ENCODE peak calls at places on chromosomes 16 and 17, in nine cellular contexts. One of them, this sample, is unnamed.

GRCh38 chr17:66829883-66830282 is 5.0 kb upstream of the CACNG5 start:
- DNase-seq in body of pancreas: peak
- DNase-seq in right lobe of liver: no peak
- DNase-seq in GM23338: peak
- DNase-seq in pancreas: no peak
- DNase-seq in CD8-positive, alpha-beta T cell: no peak
- DNase-seq in mammary epithelial cell: no peak
- DNase-seq in cardiac muscle cell: peak
- DNase-seq in heart right ventricle: no peak
- DNase-seq in this sample: no peak

GRCh38 chr17:43360376-43360738 is 38.4 kb upstream of the ARL4D start:
- DNase-seq in body of pancreas: peak
- DNase-seq in CD8-positive, alpha-beta T cell: peak
- DNase-seq in pancreas: no peak
- DNase-seq in heart right ventricle: no peak
- DNase-seq in GM23338: no peak
- DNase-seq in right lobe of liver: no peak
- DNase-seq in cardiac muscle cell: no peak
- DNase-seq in mammary epithelial cell: no peak
- DNase-seq in this sample: peak

GRCh38 chr17:37802712-37803416 is 58.0 kb upstream of the HNF1B start:
- DNase-seq in mammary epithelial cell: no peak
- DNase-seq in pancreas: no peak
- DNase-seq in GM23338: no peak
- DNase-seq in heart right ventricle: no peak
- DNase-seq in CD8-positive, alpha-beta T cell: no peak
- DNase-seq in cardiac muscle cell: no peak
- DNase-seq in body of pancreas: peak
- DNase-seq in right lobe of liver: peak
- DNase-seq in this sample: no peak

GRCh38 chr16:61412562-61412961 is 623.7 kb downstream of the CDH8 start:
- DNase-seq in cardiac muscle cell: no peak
- DNase-seq in CD8-positive, alpha-beta T cell: no peak
- DNase-seq in right lobe of liver: no peak
- DNase-seq in heart right ventricle: no peak
- DNase-seq in mammary epithelial cell: no peak
- DNase-seq in body of pancreas: no peak
- DNase-seq in pancreas: no peak
- DNase-seq in GM23338: no peak
- DNase-seq in this sample: no peak

GRCh38 chr17:72588961-72589360 is 468.1 kb downstream of the SOX9 start:
- DNase-seq in CD8-positive, alpha-beta T cell: no peak
- DNase-seq in GM23338: no peak
- DNase-seq in heart right ventricle: no peak
- DNase-seq in pancreas: peak
- DNase-seq in body of pancreas: peak
- DNase-seq in mammary epithelial cell: peak
- DNase-seq in right lobe of liver: no peak
- DNase-seq in cardiac muscle cell: no peak
- DNase-seq in this sample: no peak

GRCh38 chr17:67053438-67054000 is 9.2 kb downstream of the CACNG1 start:
- DNase-seq in heart right ventricle: no peak
- DNase-seq in body of pancreas: no peak
- DNase-seq in right lobe of liver: no peak
- DNase-seq in cardiac muscle cell: no peak
- DNase-seq in pancreas: no peak
- DNase-seq in mammary epithelial cell: no peak
- DNase-seq in CD8-positive, alpha-beta T cell: no peak
- DNase-seq in GM23338: no peak
- DNase-seq in this sample: no peak

GRCh38 chr16:89287777-89288576 is 70.5 kb downstream of the ZNF778 start:
- DNase-seq in heart right ventricle: no peak
- DNase-seq in GM23338: no peak
- DNase-seq in cardiac muscle cell: no peak
- DNase-seq in pancreas: no peak
- DNase-seq in body of pancreas: no peak
- DNase-seq in mammary epithelial cell: no peak
- DNase-seq in CD8-positive, alpha-beta T cell: no peak
- DNase-seq in right lobe of liver: no peak
- DNase-seq in this sample: no peak

GRCh38 chr16:68781784-68782183 is 44.7 kb downstream of the CDH1 start:
- DNase-seq in right lobe of liver: no peak
- DNase-seq in mammary epithelial cell: no peak
- DNase-seq in GM23338: no peak
- DNase-seq in cardiac muscle cell: no peak
- DNase-seq in pancreas: no peak
- DNase-seq in body of pancreas: no peak
- DNase-seq in CD8-positive, alpha-beta T cell: no peak
- DNase-seq in heart right ventricle: no peak
- DNase-seq in this sample: no peak

GRCh38 chr17:82716383-82717181 is at the start of gene FN3KRP:
- DNase-seq in cardiac muscle cell: peak
- DNase-seq in heart right ventricle: peak
- DNase-seq in mammary epithelial cell: peak
- DNase-seq in GM23338: peak
- DNase-seq in CD8-positive, alpha-beta T cell: peak
- DNase-seq in right lobe of liver: peak
- DNase-seq in body of pancreas: peak
- DNase-seq in pancreas: peak
- DNase-seq in this sample: peak

DNA sequence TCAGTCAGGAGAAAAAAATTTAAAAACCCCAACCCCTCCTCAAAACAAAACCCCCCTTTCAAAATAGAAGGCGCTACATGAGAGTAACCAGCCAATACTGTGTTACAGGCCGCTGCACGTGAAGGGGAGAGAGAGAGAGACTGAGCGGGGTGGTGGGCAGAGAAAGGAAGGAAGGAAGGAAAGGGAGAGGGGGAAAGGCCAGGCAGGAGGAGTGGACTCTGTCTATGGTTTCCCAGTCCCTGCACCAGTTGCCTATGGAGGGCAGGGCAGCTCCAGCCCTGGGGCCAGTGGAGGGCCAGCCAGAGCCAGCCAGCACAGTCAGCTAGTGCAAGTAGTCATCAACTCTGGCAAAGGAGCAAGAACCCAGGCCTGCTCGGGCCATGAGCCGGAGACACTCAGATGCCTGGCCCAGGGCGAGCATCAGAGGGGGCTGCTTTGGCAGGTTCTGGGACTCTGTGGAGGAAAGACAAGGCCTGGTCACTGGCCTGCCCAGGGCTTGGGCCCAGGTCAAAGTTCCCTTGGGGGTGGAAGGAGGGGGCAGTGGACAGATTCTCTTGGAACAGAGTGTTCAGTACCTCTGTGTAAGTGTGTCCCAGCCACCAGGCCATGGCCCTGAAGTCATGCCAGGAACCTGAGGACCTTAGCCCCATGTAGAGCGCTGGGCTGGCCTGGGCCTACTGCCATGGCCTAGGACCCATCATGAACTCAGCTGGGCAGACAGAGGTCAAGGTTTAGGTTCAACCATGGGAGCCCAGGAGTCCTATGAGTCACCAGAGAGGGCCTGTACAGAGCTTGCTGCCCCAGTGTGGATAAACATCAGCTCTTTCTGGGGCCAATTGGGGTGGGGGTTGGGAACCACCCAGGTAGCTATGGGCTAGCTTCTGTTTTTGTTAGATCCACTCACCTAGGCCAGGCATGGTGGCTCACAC is 7.3 kb upstream of the GFOD2 start:
- DNase-seq in cardiac muscle cell: no peak
- DNase-seq in body of pancreas: no peak
- DNase-seq in heart right ventricle: no peak
- DNase-seq in mammary epithelial cell: no peak
- DNase-seq in right lobe of liver: peak
- DNase-seq in pancreas: no peak
- DNase-seq in GM23338: no peak
- DNase-seq in CD8-positive, alpha-beta T cell: no peak
- DNase-seq in this sample: no peak
- TF ChIP-seq CTCF in cardiac muscle cell: no peak
- TF ChIP-seq CTCF in body of pancreas: no peak
- TF ChIP-seq CTCF in heart right ventricle: no peak
- TF ChIP-seq CTCF in mammary epithelial cell: no peak
- TF ChIP-seq CTCF in right lobe of liver: no peak
- TF ChIP-seq CTCF in pancreas: no peak
- TF ChIP-seq CTCF in GM23338: no peak
- TF ChIP-seq CTCF in CD8-positive, alpha-beta T cell: no peak
- TF ChIP-seq CTCF in this sample: no peak

GRCh38 chr16:57848181-57848580 is 45.9 kb upstream of the KIFC3 start:
- DNase-seq in CD8-positive, alpha-beta T cell: no peak
- DNase-seq in heart right ventricle: no peak
- DNase-seq in cardiac muscle cell: no peak
- DNase-seq in body of pancreas: no peak
- DNase-seq in right lobe of liver: no peak
- DNase-seq in mammary epithelial cell: no peak
- DNase-seq in GM23338: no peak
- DNase-seq in pancreas: no peak
- DNase-seq in this sample: no peak

GRCh38 chr16:57855188-57855587 is 52.9 kb upstream of the KIFC3 start:
- DNase-seq in CD8-positive, alpha-beta T cell: no peak
- DNase-seq in body of pancreas: no peak
- DNase-seq in cardiac muscle cell: no peak
- DNase-seq in pancreas: no peak
- DNase-seq in GM23338: no peak
- DNase-seq in heart right ventricle: no peak
- DNase-seq in mammary epithelial cell: no peak
- DNase-seq in right lobe of liver: no peak
- DNase-seq in this sample: no peak

GRCh38 chr16:57852189-57852588 is 49.9 kb upstream of the KIFC3 start:
- DNase-seq in CD8-positive, alpha-beta T cell: no peak
- DNase-seq in cardiac muscle cell: no peak
- DNase-seq in body of pancreas: no peak
- DNase-seq in right lobe of liver: no peak
- DNase-seq in pancreas: no peak
- DNase-seq in mammary epithelial cell: no peak
- DNase-seq in GM23338: no peak
- DNase-seq in heart right ventricle: no peak
- DNase-seq in this sample: no peak
- H3K4me3 ChIP-seq in CD8-positive, alpha-beta T cell: no peak
- H3K4me3 ChIP-seq in cardiac muscle cell: no peak
- H3K4me3 ChIP-seq in body of pancreas: no peak
- H3K4me3 ChIP-seq in right lobe of liver: no peak
- H3K4me3 ChIP-seq in pancreas: no peak
- H3K4me3 ChIP-seq in mammary epithelial cell: no peak
- H3K4me3 ChIP-seq in GM23338: no peak
- H3K4me3 ChIP-seq in heart right ventricle: no peak
- H3K4me3 ChIP-seq in this sample: no peak

GRCh38 chr17:8798176-8799000 is 777 bp downstream of the MFSD6L start:
- DNase-seq in CD8-positive, alpha-beta T cell: no peak
- DNase-seq in pancreas: peak
- DNase-seq in heart right ventricle: no peak
- DNase-seq in cardiac muscle cell: no peak
- DNase-seq in mammary epithelial cell: no peak
- DNase-seq in GM23338: peak
- DNase-seq in right lobe of liver: no peak
- DNase-seq in body of pancreas: peak
- DNase-seq in this sample: no peak

GRCh38 chr17:8799851-8800212 is 667 bp upstream of the MFSD6L start:
- DNase-seq in right lobe of liver: no peak
- DNase-seq in CD8-positive, alpha-beta T cell: no peak
- DNase-seq in GM23338: no peak
- DNase-seq in body of pancreas: peak
- DNase-seq in cardiac muscle cell: no peak
- DNase-seq in heart right ventricle: peak
- DNase-seq in mammary epithelial cell: no peak
- DNase-seq in pancreas: peak
- DNase-seq in this sample: no peak

GRCh38 chr17:8797621-8798175 is 1.5 kb downstream of the MFSD6L start:
- DNase-seq in mammary epithelial cell: no peak
- DNase-seq in GM23338: no peak
- DNase-seq in pancreas: no peak
- DNase-seq in cardiac muscle cell: no peak
- DNase-seq in right lobe of liver: no peak
- DNase-seq in CD8-positive, alpha-beta T cell: no peak
- DNase-seq in body of pancreas: no peak
- DNase-seq in heart right ventricle: no peak
- DNase-seq in this sample: no peak

GRCh38 chr17:8800656-8801055 is 1.5 kb upstream of the MFSD6L start:
- DNase-seq in GM23338: no peak
- DNase-seq in body of pancreas: no peak
- DNase-seq in pancreas: no peak
- DNase-seq in CD8-positive, alpha-beta T cell: no peak
- DNase-seq in heart right ventricle: no peak
- DNase-seq in cardiac muscle cell: no peak
- DNase-seq in right lobe of liver: no peak
- DNase-seq in mammary epithelial cell: peak
- DNase-seq in this sample: no peak

GRCh38 chr17:8799001-8799850 is at the start of gene MFSD6L:
- DNase-seq in CD8-positive, alpha-beta T cell: no peak
- DNase-seq in mammary epithelial cell: peak
- DNase-seq in pancreas: peak
- DNase-seq in GM23338: peak
- DNase-seq in cardiac muscle cell: peak
- DNase-seq in right lobe of liver: no peak
- DNase-seq in body of pancreas: peak
- DNase-seq in heart right ventricle: no peak
- DNase-seq in this sample: no peak
- TF ChIP-seq CTCF in CD8-positive, alpha-beta T cell: no peak
- TF ChIP-seq CTCF in mammary epithelial cell: peak
- TF ChIP-seq CTCF in pancreas: no peak
- TF ChIP-seq CTCF in GM23338: no peak
- TF ChIP-seq CTCF in cardiac muscle cell: no peak
- TF ChIP-seq CTCF in right lobe of liver: no peak
- TF ChIP-seq CTCF in body of pancreas: peak
- TF ChIP-seq CTCF in heart right ventricle: no peak
- TF ChIP-seq CTCF in this sample: no peak

DNA sequence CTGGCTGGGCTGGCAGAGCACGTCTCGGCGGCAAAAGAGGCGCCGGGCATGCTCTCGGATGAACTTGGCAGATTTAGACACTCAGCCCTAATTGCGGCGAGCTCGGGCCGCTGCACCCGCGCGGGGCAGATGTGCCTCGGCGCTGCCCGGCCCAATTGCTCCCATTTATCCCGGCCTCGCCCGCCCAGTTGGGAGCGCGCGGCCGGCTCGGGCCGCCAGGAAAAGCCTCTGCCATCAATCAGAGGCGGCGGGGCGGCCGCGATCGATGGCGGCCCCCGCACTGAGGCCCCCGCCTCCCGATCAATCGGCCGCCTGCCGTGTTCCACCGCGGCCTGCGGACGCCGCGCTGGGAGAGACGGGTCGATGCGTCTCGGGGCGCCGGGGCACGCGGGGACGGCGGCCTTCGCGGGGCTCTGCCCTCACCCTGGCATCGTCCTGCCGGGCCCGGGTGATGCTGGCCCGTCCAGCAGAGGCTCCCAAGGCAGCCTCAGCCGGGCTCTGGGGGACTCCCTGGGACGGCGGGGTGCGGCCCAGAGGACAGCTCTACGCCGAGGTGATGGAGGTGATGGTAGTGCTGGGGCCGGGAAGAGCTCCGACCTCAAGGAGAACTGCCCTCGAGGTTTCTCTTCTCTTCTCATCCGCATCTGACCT is 200.9 kb upstream of the N4BP1 start:
- DNase-seq in CD8-positive, alpha-beta T cell: no peak
- DNase-seq in heart right ventricle: no peak
- DNase-seq in GM23338: peak
- DNase-seq in pancreas: no peak
- DNase-seq in right lobe of liver: no peak
- DNase-seq in mammary epithelial cell: no peak
- DNase-seq in body of pancreas: no peak
- DNase-seq in cardiac muscle cell: no peak
- DNase-seq in this sample: no peak
- H3K4me3 ChIP-seq in CD8-positive, alpha-beta T cell: no peak
- H3K4me3 ChIP-seq in heart right ventricle: peak
- H3K4me3 ChIP-seq in GM23338: peak
- H3K4me3 ChIP-seq in pancreas: peak
- H3K4me3 ChIP-seq in right lobe of liver: no peak
- H3K4me3 ChIP-seq in mammary epithelial cell: peak
- H3K4me3 ChIP-seq in body of pancreas: no peak
- H3K4me3 ChIP-seq in cardiac muscle cell: peak
- H3K4me3 ChIP-seq in this sample: no peak